ENCODE peak calls at places on chromosomes 12 and 14, in five cellular contexts. Y is GM13977, C is fibroblast of mammary gland, F is choroid plexus epithelial cell, B is brain microvascular endothelial cell. P is an unnamed sample.
A peak's percentile ranks its signal among the peaks of the same experiment; 100 is the strongest.

GRCh38 chr12:56768424-56768823 is 5.3 kb downstream of the HSD17B6 start:
- DNase-seq in Y (no peak), C (no peak), F (no peak), B (no peak), P (no peak)

GRCh38 chr12:43336962-43337555 is 214.9 kb downstream of the ADAMTS20 start:
- DNase-seq in Y (no peak), C (peak; percentile 74), F (peak; percentile 78), B (no peak), P (no peak)

GRCh38 chr14:86815341-86815740 is 1177.6 kb downstream of the GALC start:
- DNase-seq in Y (no peak), C (no peak), F (no peak), B (no peak), P (no peak)

GRCh38 chr14:68325267-68325807 is 467.5 kb downstream of the ZFP36L1 start:
- DNase-seq in Y (no peak), C (no peak), F (no peak), B (no peak), P (no peak)

GRCh38 chr12:129687731-129688130 is 216.1 kb downstream of the TMEM132D start:
- DNase-seq in Y (no peak), C (no peak), F (no peak), B (no peak), P (no peak)

GRCh38 chr14:31884776-31885379 is 192.2 kb upstream of the ARHGAP5 start:
- DNase-seq in Y (no peak), C (peak; percentile 60), F (peak; percentile 57), B (no peak), P (peak; percentile 84)

GRCh38 chr12:108711486-108712163 is 19.7 kb downstream of the CORO1C start:
- DNase-seq in Y (no peak), C (no peak), F (peak; percentile 53), B (no peak), P (no peak)

GRCh38 chr12:32889073-32889760 is 7.4 kb downstream of the PKP2 start:
- DNase-seq in Y (no peak), C (no peak), F (peak; percentile 55), B (no peak), P (peak; percentile 77)

GRCh38 chr14:39102265-39102968 is 618 bp downstream of the SEC23A start:
- DNase-seq in Y (peak; percentile 18), C (peak; percentile 72), F (peak; percentile 44), B (peak; percentile 31), P (peak; percentile 46)

GRCh38 chr12:56129210-56129691 is 1.2 kb downstream of the ESYT1 start:
- DNase-seq in Y (peak; percentile 69), C (peak; percentile 30), F (no peak), B (no peak), P (peak; percentile 22)

GRCh38 chr14:37594238-37594915 is 672 bp downstream of the FOXA1 start:
- DNase-seq in Y (peak; percentile 71), C (peak; percentile 82), F (peak; percentile 83), B (peak; percentile 57), P (peak; percentile 72)
- TF ChIP-seq CTCF in Y (peak; percentile 41), C (peak; percentile 86), F (peak; percentile 89), B (peak; percentile 90), P (peak; percentile 84)

DNA sequence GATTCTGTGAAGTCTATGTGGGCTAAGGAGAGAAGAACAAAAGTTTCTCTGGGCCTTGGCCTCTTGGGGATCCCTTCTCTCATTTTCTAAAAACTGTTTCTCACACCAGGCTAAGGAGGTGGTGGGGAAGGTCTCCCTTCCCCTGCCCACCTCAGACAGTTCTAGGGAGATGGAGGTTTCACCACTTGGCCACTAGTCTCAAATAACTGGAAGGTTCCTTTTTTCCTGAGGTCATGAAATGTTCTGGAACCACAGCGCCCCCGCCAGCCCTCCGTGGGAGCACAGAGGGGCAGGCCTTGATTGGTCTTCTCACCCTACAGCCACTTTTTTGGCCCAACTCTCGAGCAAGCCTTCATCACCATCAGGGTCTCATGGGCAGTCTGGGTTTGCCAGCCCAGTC is 12.6 kb downstream of the C12orf43 start:
- DNase-seq in Y (no peak), C (no peak), F (no peak), B (no peak), P (no peak)
- TF ChIP-seq CTCF in Y (no peak), C (no peak), F (no peak), B (peak; percentile 19), P (peak; percentile 41)

DNA sequence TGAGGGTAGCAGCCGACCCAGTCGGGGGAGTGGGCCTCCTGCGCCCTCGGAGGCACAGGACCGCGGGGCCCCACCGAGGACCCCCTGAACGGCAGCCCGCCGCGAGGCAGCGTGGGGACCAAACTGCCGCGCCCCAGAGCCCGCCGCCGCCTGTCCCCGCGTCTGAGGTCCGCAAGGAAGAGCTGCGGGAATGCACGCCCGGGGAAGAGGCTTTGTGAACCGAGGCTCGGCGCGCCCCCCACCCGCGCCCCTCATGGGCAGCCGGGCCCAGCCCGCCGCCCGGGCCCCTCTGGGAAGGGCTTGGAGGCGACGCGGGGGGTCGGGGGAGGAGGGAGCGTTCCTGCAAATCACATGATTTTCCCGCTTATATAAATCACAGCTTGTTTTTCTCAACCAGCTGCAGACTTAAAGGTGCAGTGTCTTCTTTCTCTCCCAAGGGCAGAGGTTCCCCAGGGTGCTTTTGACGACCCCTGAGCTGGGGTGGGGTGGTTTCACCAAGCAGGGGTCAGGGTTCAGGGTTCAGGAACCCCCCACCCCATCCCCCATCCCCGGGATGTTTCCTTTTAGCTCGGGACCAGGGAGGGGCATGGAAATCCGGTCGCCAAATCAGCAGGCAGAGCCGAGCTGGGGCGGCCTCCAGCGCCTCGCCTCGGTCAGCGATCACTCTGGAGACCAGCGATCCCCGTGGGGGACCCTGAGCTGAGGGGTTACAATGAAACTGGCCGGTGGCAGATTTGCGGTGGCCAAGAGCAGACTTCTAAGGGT is 44.7 kb upstream of the ATP23 start:
- DNase-seq in Y (no peak), C (peak; percentile 75), F (peak; percentile 82), B (peak; percentile 35), P (no peak)
- TF ChIP-seq CTCF in Y (peak; percentile 33), C (peak; percentile 29), F (peak; percentile 58), B (peak; percentile 52), P (peak; percentile 62)

GRCh38 chr12:93500667-93501066 is 33.4 kb downstream of the MRPL42 start:
- DNase-seq in Y (no peak), C (no peak), F (no peak), B (no peak), P (no peak)

GRCh38 chr12:93500201-93500600 is 32.9 kb downstream of the MRPL42 start:
- DNase-seq in Y (no peak), C (no peak), F (no peak), B (no peak), P (no peak)

GRCh38 chr12:93507151-93507550 is 39.8 kb downstream of the MRPL42 start:
- DNase-seq in Y (no peak), C (no peak), F (no peak), B (no peak), P (no peak)

GRCh38 chr12:93497456-93497855 is 30.1 kb downstream of the MRPL42 start:
- DNase-seq in Y (no peak), C (no peak), F (no peak), B (no peak), P (no peak)

GRCh38 chr12:93502802-93503623 is 35.7 kb downstream of the MRPL42 start:
- DNase-seq in Y (no peak), C (peak; percentile 55), F (peak; percentile 66), B (peak; percentile 29), P (peak; percentile 18)
- TF ChIP-seq CTCF in Y (peak; percentile 67), C (peak; percentile 80), F (peak; percentile 84), B (peak; percentile 76), P (peak; percentile 87)

GRCh38 chr12:124750787-124751471 is 112.7 kb downstream of the SCARB1 start:
- DNase-seq in Y (no peak), C (no peak), F (no peak), B (no peak), P (no peak)
- TF ChIP-seq CTCF in Y (peak; percentile 37), C (no peak), F (peak; percentile 19), B (peak; percentile 31), P (peak; percentile 48)

GRCh38 chr14:64910847-64911495 is 3.3 kb upstream of the CHURC1 start:
- DNase-seq in Y (no peak), C (peak; percentile 50), F (peak; percentile 78), B (peak; percentile 47), P (no peak)
- TF ChIP-seq CTCF in Y (peak; percentile 46), C (peak; percentile 82), F (peak; percentile 85), B (peak; percentile 78), P (peak; percentile 84)

GRCh38 chr14:34875031-34875922 is at the start of gene BAZ1A:
- DNase-seq in Y (peak; percentile 83), C (peak; percentile 94), F (peak; percentile 94), B (peak; percentile 86), P (peak; percentile 90)
- TF ChIP-seq CTCF in Y (no peak), C (no peak), F (no peak), B (peak; percentile 32), P (no peak)

DNA sequence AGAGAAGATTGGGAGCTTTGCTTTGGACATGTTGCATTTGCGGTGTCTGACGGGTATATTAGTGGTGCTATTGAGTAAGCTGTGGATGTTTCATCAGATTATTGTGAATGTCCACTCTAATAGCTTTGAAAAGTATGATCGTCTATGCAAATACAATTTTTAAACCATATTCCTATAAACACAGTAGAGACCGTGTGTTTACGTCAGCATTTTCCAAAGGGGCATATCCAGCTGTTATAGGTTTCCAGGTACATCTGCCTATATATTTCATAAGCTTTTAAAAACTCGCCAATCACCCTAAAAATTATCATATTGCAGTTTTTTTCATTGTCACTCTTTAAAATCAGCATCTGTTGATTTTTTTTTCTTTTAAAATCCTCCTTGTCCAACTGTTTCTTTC is 91.7 kb downstream of the NKX2-1 start:
- DNase-seq in Y (no peak), C (no peak), F (no peak), B (no peak), P (no peak)
- TF ChIP-seq CTCF in Y (no peak), C (no peak), F (no peak), B (no peak), P (no peak)

GRCh38 chr12:106301241-106301610 is 1.3 kb upstream of the TCP11L2 start:
- DNase-seq in Y (no peak), C (peak; percentile 23), F (peak; percentile 71), B (no peak), P (no peak)

GRCh38 chr12:106301611-106302321 is 767 bp upstream of the TCP11L2 start:
- DNase-seq in Y (peak; percentile 42), C (peak; percentile 28), F (peak; percentile 78), B (peak; percentile 36), P (peak; percentile 42)

GRCh38 chr12:106303202-106303820 is 778 bp downstream of the TCP11L2 start:
- DNase-seq in Y (peak; percentile 52), C (peak; percentile 58), F (peak; percentile 85), B (peak; percentile 74), P (peak; percentile 58)

GRCh38 chr12:106304001-106304421 is 1.5 kb downstream of the TCP11L2 start:
- DNase-seq in Y (no peak), C (peak; percentile 24), F (no peak), B (no peak), P (no peak)

GRCh38 chr12:106302401-106303201 is at the start of gene TCP11L2:
- DNase-seq in Y (peak; percentile 94), C (peak; percentile 58), F (peak; percentile 81), B (peak; percentile 66), P (peak; percentile 73)
- TF ChIP-seq CTCF in Y (no peak), C (no peak), F (no peak), B (no peak), P (peak; percentile 10)

GRCh38 chr12:117098361-117099217 is 627 bp downstream of the TESC start:
- DNase-seq in Y (peak; percentile 75), C (no peak), F (no peak), B (no peak), P (no peak)

GRCh38 chr12:117100851-117101673 is 1.8 kb upstream of the TESC start:
- DNase-seq in Y (no peak), C (no peak), F (no peak), B (no peak), P (no peak)

GRCh38 chr12:117101953-117102833 is 3.0 kb upstream of the TESC start:
- DNase-seq in Y (no peak), C (no peak), F (no peak), B (no peak), P (no peak)

GRCh38 chr12:117098071-117098360 is 1.2 kb downstream of the TESC start:
- DNase-seq in Y (no peak), C (no peak), F (no peak), B (no peak), P (no peak)

GRCh38 chr12:117100251-117100650 is 1.0 kb upstream of the TESC start:
- DNase-seq in Y (no peak), C (peak; percentile 11), F (peak; percentile 33), B (no peak), P (no peak)
- TF ChIP-seq CTCF in Y (no peak), C (peak; percentile 34), F (peak; percentile 66), B (peak; percentile 60), P (peak; percentile 23)